ENCODE peak calls at places on chromosomes 6 and 20, in nine cellular contexts. V, A, L, U, Z, B, X, F and E are unnamed samples.
A peak's percentile ranks its signal among the peaks of the same experiment; 100 is the strongest.

GRCh38 chr6:31718294-31718693 is 3.1 kb downstream of the LY6G6D start:
- DNase-seq in V (peak; percentile 66), A (no peak), L (no peak), U (no peak), Z (no peak), B (peak; percentile 89), X (no peak), F (peak; percentile 95), E (no peak)

GRCh38 chr20:60213126-60213893 is 255.1 kb downstream of the CDH26 start:
- DNase-seq in V (no peak), A (no peak), L (no peak), U (no peak), Z (no peak), B (no peak), X (no peak), F (no peak), E (no peak)

GRCh38 chr6:55729665-55730064 is 145.7 kb downstream of the BMP5 start:
- DNase-seq in V (no peak), A (no peak), L (no peak), U (no peak), Z (no peak), B (no peak), X (no peak), F (no peak), E (no peak)

GRCh38 chr6:18536693-18537092 is 149.5 kb downstream of the RNF144B start:
- DNase-seq in V (no peak), A (no peak), L (no peak), U (no peak), Z (no peak), B (no peak), X (no peak), F (no peak), E (peak; percentile 28)

GRCh38 chr6:167255918-167256553 is 35.1 kb upstream of the UNC93A start:
- DNase-seq in V (no peak), A (no peak), L (no peak), U (no peak), Z (no peak), B (no peak), X (no peak), F (no peak), E (no peak)

GRCh38 chr20:44083220-44083933 is 103.6 kb downstream of the JPH2 start:
- DNase-seq in V (no peak), A (no peak), L (peak; percentile 20), U (no peak), Z (no peak), B (no peak), X (no peak), F (no peak), E (no peak)

GRCh38 chr20:39083781-39084180 is 121.6 kb downstream of the DHX35 start:
- DNase-seq in V (no peak), A (no peak), L (no peak), U (no peak), Z (no peak), B (no peak), X (no peak), F (no peak), E (no peak)

GRCh38 chr6:157203312-157203744 is 120.0 kb downstream of the TMEM242 start:
- DNase-seq in V (no peak), A (no peak), L (no peak), U (no peak), Z (no peak), B (no peak), X (no peak), F (no peak), E (no peak)

GRCh38 chr6:125486881-125487280 is 185.1 kb upstream of the HDDC2 start:
- DNase-seq in V (no peak), A (no peak), L (no peak), U (no peak), Z (no peak), B (no peak), X (no peak), F (no peak), E (peak; percentile 37)

GRCh38 chr6:54291146-54291545 is 17.1 kb upstream of the TINAG start:
- DNase-seq in V (no peak), A (no peak), L (no peak), U (no peak), Z (no peak), B (no peak), X (no peak), F (no peak), E (no peak)

GRCh38 chr6:145087034-145087433 is 648.3 kb downstream of the EPM2A start:
- DNase-seq in V (no peak), A (no peak), L (no peak), U (no peak), Z (no peak), B (no peak), X (no peak), F (no peak), E (no peak)

GRCh38 chr20:16974080-16974854 is 226.1 kb downstream of the OTOR start:
- DNase-seq in V (no peak), A (no peak), L (no peak), U (no peak), Z (no peak), B (no peak), X (no peak), F (no peak), E (no peak)

GRCh38 chr6:155693573-155694428 is 238.2 kb upstream of the NOX3 start:
- DNase-seq in V (no peak), A (no peak), L (no peak), U (no peak), Z (no peak), B (peak; percentile 51), X (no peak), F (peak; percentile 4), E (no peak)

GRCh38 chr20:36571564-36572504 is 1.6 kb upstream of the TGIF2 start:
- DNase-seq in V (peak; percentile 91), A (peak; percentile 31), L (no peak), U (no peak), Z (no peak), B (no peak), X (no peak), F (no peak), E (no peak)

GRCh38 chr6:134826889-134827737 is 122.8 kb downstream of the ALDH8A1 start:
- DNase-seq in V (no peak), A (no peak), L (peak; percentile 43), U (no peak), Z (no peak), B (no peak), X (no peak), F (no peak), E (no peak)

GRCh38 chr6:128512296-128512695 is 8.1 kb downstream of the PTPRK start:
- DNase-seq in V (no peak), A (no peak), L (no peak), U (no peak), Z (no peak), B (no peak), X (no peak), F (peak; percentile 71), E (no peak)